ENCODE peak calls at places on chromosome 3, in nine cellular contexts. One of them, this sample, is unnamed.

GRCh38 chr3:28286595-28286994 is 45.2 kb downstream of the CMC1 start:
- DNase-seq in MCF 10A: peak; percentile 52
- DNase-seq in NCI-H1436: no peak
- DNase-seq in KG1: no peak
- DNase-seq in NCI-H82: peak; percentile 46
- DNase-seq in GM12865: peak; percentile 37
- DNase-seq in mammary epithelial cell: peak; percentile 27
- DNase-seq in GM23248: peak; percentile 68
- DNase-seq in ACHN: peak; percentile 47
- DNase-seq in this sample: peak; percentile 41

GRCh38 chr3:155846119-155846518 is 8.1 kb downstream of the SLC33A1 start:
- DNase-seq in GM23248: peak; percentile 62
- DNase-seq in ACHN: no peak
- DNase-seq in mammary epithelial cell: no peak
- DNase-seq in GM12865: no peak
- DNase-seq in NCI-H82: no peak
- DNase-seq in KG1: no peak
- DNase-seq in MCF 10A: no peak
- DNase-seq in NCI-H1436: no peak
- DNase-seq in this sample: no peak

GRCh38 chr3:148697311-148698189 is at the start of gene AGTR1:
- DNase-seq in NCI-H82: peak; percentile 67
- DNase-seq in KG1: no peak
- DNase-seq in GM23248: peak; percentile 68
- DNase-seq in ACHN: no peak
- DNase-seq in MCF 10A: no peak
- DNase-seq in GM12865: no peak
- DNase-seq in mammary epithelial cell: no peak
- DNase-seq in NCI-H1436: no peak
- DNase-seq in this sample: no peak

GRCh38 chr3:196080997-196081833 is 675 bp downstream of the TFRC start:
- DNase-seq in KG1: no peak
- DNase-seq in GM12865: peak; percentile 75
- DNase-seq in MCF 10A: peak; percentile 64
- DNase-seq in ACHN: peak; percentile 49
- DNase-seq in NCI-H1436: peak; percentile 34
- DNase-seq in NCI-H82: peak; percentile 81
- DNase-seq in GM23248: peak; percentile 75
- DNase-seq in mammary epithelial cell: peak; percentile 59
- DNase-seq in this sample: peak; percentile 87

GRCh38 chr3:13045904-13046568 is 27.2 kb downstream of the IQSEC1 start:
- DNase-seq in GM23248: no peak
- DNase-seq in ACHN: no peak
- DNase-seq in GM12865: peak; percentile 88
- DNase-seq in mammary epithelial cell: no peak
- DNase-seq in KG1: no peak
- DNase-seq in NCI-H82: peak; percentile 66
- DNase-seq in NCI-H1436: no peak
- DNase-seq in MCF 10A: no peak
- DNase-seq in this sample: no peak

GRCh38 chr3:101433652-101434051 is 79.4 kb downstream of the SENP7 start:
- DNase-seq in ACHN: no peak
- DNase-seq in mammary epithelial cell: no peak
- DNase-seq in NCI-H1436: no peak
- DNase-seq in GM12865: no peak
- DNase-seq in KG1: no peak
- DNase-seq in GM23248: no peak
- DNase-seq in NCI-H82: no peak
- DNase-seq in MCF 10A: no peak
- DNase-seq in this sample: no peak

GRCh38 chr3:169091196-169091595 is 572.3 kb downstream of the MECOM start:
- DNase-seq in GM12865: no peak
- DNase-seq in KG1: no peak
- DNase-seq in MCF 10A: peak; percentile 76
- DNase-seq in mammary epithelial cell: peak; percentile 74
- DNase-seq in ACHN: no peak
- DNase-seq in NCI-H82: no peak
- DNase-seq in NCI-H1436: no peak
- DNase-seq in GM23248: peak; percentile 87
- DNase-seq in this sample: peak; percentile 43

GRCh38 chr3:24343084-24343783 is 151.4 kb downstream of the THRB start:
- DNase-seq in mammary epithelial cell: peak; percentile 89
- DNase-seq in GM23248: peak; percentile 66
- DNase-seq in ACHN: no peak
- DNase-seq in GM12865: no peak
- DNase-seq in KG1: no peak
- DNase-seq in MCF 10A: peak; percentile 46
- DNase-seq in NCI-H82: no peak
- DNase-seq in NCI-H1436: no peak
- DNase-seq in this sample: peak; percentile 67

GRCh38 chr3:109131276-109131675 is 5.2 kb upstream of the C3orf85 start:
- DNase-seq in KG1: no peak
- DNase-seq in ACHN: no peak
- DNase-seq in NCI-H82: peak; percentile 44
- DNase-seq in MCF 10A: no peak
- DNase-seq in mammary epithelial cell: no peak
- DNase-seq in NCI-H1436: no peak
- DNase-seq in GM23248: no peak
- DNase-seq in GM12865: no peak
- DNase-seq in this sample: peak; percentile 41

GRCh38 chr3:40432793-40433192 is 24.3 kb upstream of the RPL14 start:
- DNase-seq in MCF 10A: no peak
- DNase-seq in GM23248: no peak
- DNase-seq in mammary epithelial cell: peak; percentile 6
- DNase-seq in KG1: no peak
- DNase-seq in NCI-H82: no peak
- DNase-seq in GM12865: no peak
- DNase-seq in NCI-H1436: no peak
- DNase-seq in ACHN: no peak
- DNase-seq in this sample: peak; percentile 1

GRCh38 chr3:119298565-119298941 is 4.4 kb downstream of the ARHGAP31 start:
- DNase-seq in ACHN: no peak
- DNase-seq in NCI-H82: no peak
- DNase-seq in GM12865: no peak
- DNase-seq in NCI-H1436: no peak
- DNase-seq in GM23248: no peak
- DNase-seq in MCF 10A: no peak
- DNase-seq in KG1: no peak
- DNase-seq in mammary epithelial cell: no peak
- DNase-seq in this sample: no peak

GRCh38 chr3:159840900-159841299 is 147.7 kb upstream of the IL12A start:
- DNase-seq in ACHN: no peak
- DNase-seq in NCI-H82: peak; percentile 41
- DNase-seq in NCI-H1436: no peak
- DNase-seq in KG1: no peak
- DNase-seq in GM12865: no peak
- DNase-seq in MCF 10A: peak; percentile 92
- DNase-seq in GM23248: no peak
- DNase-seq in mammary epithelial cell: peak; percentile 87
- DNase-seq in this sample: peak; percentile 48

GRCh38 chr3:25971736-25972135 is 181.8 kb downstream of the OXSM start:
- DNase-seq in GM23248: no peak
- DNase-seq in ACHN: no peak
- DNase-seq in NCI-H82: no peak
- DNase-seq in NCI-H1436: no peak
- DNase-seq in KG1: no peak
- DNase-seq in mammary epithelial cell: no peak
- DNase-seq in GM12865: no peak
- DNase-seq in MCF 10A: no peak
- DNase-seq in this sample: peak; percentile 95

GRCh38 chr3:32840086-32840841 is 22.5 kb downstream of the TRIM71 start:
- DNase-seq in mammary epithelial cell: no peak
- DNase-seq in ACHN: no peak
- DNase-seq in KG1: no peak
- DNase-seq in MCF 10A: no peak
- DNase-seq in NCI-H1436: no peak
- DNase-seq in NCI-H82: no peak
- DNase-seq in GM12865: no peak
- DNase-seq in GM23248: no peak
- DNase-seq in this sample: no peak

This sample was measured in NCI-H69.